ENCODE peak calls at places on chromosomes 11 and 22, in five cellular contexts. E is activated gamma-delta T cell treated with anti-CD3 and anti-CD28 coated beads, Interleukin-2, amount 50 U/mL, for 16 hours; V is activated naive CD4-positive, alpha-beta T cell treated with anti-CD3 and anti-CD28 coated beads, Interleukin-2, amount 50 U/mL, for 16 hours; I is HEK293T; G is ACHN. L is an unnamed sample.

GRCh38 chr11:41413843-41414242 is 45.6 kb downstream of the LRRC4C start:
- DNase-seq in G (no peak), V (no peak), I (no peak), E (no peak), L (no peak)

GRCh38 chr22:25475554-25476022 is 88.9 kb upstream of the GRK3 start:
- DNase-seq in I (no peak), E (no peak), G (peak), V (no peak), L (no peak)

GRCh38 chr11:64803846-64804345 is 882 bp upstream of the MAP4K2 start:
- DNase-seq in V (no peak), G (no peak), I (no peak), E (no peak), L (no peak)

GRCh38 chr22:45163074-45163416 is 680 bp upstream of the NUP50 start:
- DNase-seq in V (no peak), G (peak), I (peak), E (no peak), L (no peak)

GRCh38 chr22:46002757-46003270 is 25.9 kb upstream of the WNT7B start:
- DNase-seq in E (no peak), V (no peak), G (no peak), I (no peak), L (no peak)

GRCh38 chr11:87030458-87031054 is 7.2 kb upstream of the TMEM135 start:
- DNase-seq in I (no peak), G (no peak), V (no peak), E (no peak), L (no peak)

GRCh38 chr11:126311464-126312291 is 7.8 kb downstream of the DCPS start:
- DNase-seq in V (no peak), E (no peak), G (no peak), I (no peak), L (no peak)

GRCh38 chr22:40654522-40655167 is 18.1 kb upstream of the MRTFA start:
- DNase-seq in G (peak), I (no peak), E (no peak), V (no peak), L (no peak)

GRCh38 chr22:19962909-19963806 is 21.5 kb upstream of the TXNRD2 start:
- DNase-seq in G (no peak), V (no peak), I (no peak), E (no peak), L (peak)

GRCh38 chr11:60343094-60343704 is 16.1 kb downstream of the MS4A6E start:
- DNase-seq in E (no peak), I (peak), G (peak), V (no peak), L (no peak)

GRCh38 chr11:73401217-73401923 is 25.2 kb downstream of the RELT start:
- DNase-seq in V (no peak), E (no peak), I (no peak), G (no peak), L (no peak)

GRCh38 chr11:64256300-64256699 is 5.0 kb downstream of the PLCB3 start:
- DNase-seq in V (no peak), I (no peak), E (no peak), G (no peak), L (no peak)

GRCh38 chr11:133898770-133899115 is 53.4 kb upstream of the SPATA19 start:
- DNase-seq in G (no peak), V (no peak), I (no peak), E (no peak), L (no peak)

GRCh38 chr11:128361451-128362020 is 225.8 kb downstream of the ETS1 start:
- DNase-seq in E (no peak), I (peak), G (no peak), V (no peak), L (no peak)